ENCODE peak calls at places on chromosomes 3 and 15, in four cellular contexts. O, W, L and V are unnamed samples.

GRCh38 chr3:40299721-40300335 is 9.7 kb upstream of the EIF1B start:
- DNase-seq in W (no peak), O (no peak), L (no peak), V (no peak)

GRCh38 chr3:183253364-183253960 is 409 bp downstream of the B3GNT5 start:
- DNase-seq in O (no peak), W (no peak), L (no peak), V (peak)

GRCh38 chr15:100602822-100603393 is 519 bp downstream of the ASB7 start:
- DNase-seq in L (peak), W (no peak), O (peak), V (peak)

GRCh38 chr3:170585008-170585936 is 603 bp downstream of the SLC7A14 start:
- DNase-seq in O (no peak), W (no peak), L (no peak), V (peak)

GRCh38 chr3:125594581-125595011 is 701 bp downstream of the OSBPL11 start:
- DNase-seq in W (no peak), O (no peak), L (no peak), V (peak)

GRCh38 chr3:172461530-172462138 is 13.4 kb upstream of the GHSR start:
- DNase-seq in W (no peak), L (no peak), O (peak), V (peak)

GRCh38 chr15:27648359-27648758 is 450.8 kb downstream of the OCA2 start:
- DNase-seq in W (no peak), L (no peak), O (no peak), V (peak)

GRCh38 chr15:84887928-84888327 is 3.5 kb downstream of the SLC28A1 start:
- DNase-seq in W (no peak), L (no peak), O (no peak), V (no peak)

GRCh38 chr3:170862618-170863374 is 7.2 kb downstream of the RPL22L1 start:
- DNase-seq in O (no peak), L (no peak), W (no peak), V (no peak)

GRCh38 chr3:57682284-57682683 is 10.6 kb downstream of the DENND6A start:
- DNase-seq in O (no peak), W (no peak), L (no peak), V (no peak)

DNA sequence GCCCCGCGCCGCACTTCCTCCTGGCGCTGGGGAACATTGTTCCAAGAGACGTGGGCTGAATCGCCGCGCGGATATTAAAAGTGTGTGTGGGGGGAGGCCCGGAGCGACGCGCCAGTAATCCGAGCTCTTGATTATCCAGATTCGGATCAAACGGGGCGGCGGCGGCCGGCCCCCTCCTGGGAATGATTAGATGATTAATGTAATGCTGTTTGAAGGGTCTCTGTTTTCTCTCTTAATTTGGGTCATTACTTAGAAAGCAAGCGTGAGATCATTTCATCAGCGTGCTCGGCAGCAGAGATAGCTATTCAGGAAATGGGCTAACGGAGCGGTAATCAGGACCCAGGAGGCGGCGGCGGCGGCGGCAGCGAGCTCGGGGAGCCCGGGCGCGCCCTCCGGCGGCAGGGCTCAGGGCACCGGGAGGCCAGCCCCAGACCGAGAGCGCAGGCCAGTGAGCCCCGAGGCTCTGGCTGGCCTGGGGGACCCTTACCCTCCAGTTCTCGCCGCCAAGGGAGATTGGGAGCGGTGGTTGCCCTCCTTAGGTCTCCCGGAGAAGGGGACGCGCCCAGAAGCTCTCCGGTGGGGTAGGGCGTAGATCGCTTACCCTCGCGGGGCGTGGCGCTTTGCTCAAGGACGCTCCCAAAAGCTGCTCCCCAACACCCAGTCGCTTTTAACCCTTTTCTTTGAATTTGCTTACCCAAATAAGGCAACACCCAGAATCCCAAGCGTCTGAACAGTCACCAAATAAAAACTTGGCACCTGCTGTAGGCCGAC is 4.5 kb downstream of the FEZF2 start:
- DNase-seq in W (no peak), O (no peak), L (no peak), V (peak)
- TF ChIP-seq TCF12 in W (no peak), O (no peak), L (no peak), V (no peak)

GRCh38 chr15:70480196-70480856 is 283.0 kb downstream of the UACA start:
- DNase-seq in O (no peak), W (no peak), L (no peak), V (no peak)
- TF ChIP-seq SIN3A in O (no peak), W (no peak), L (no peak), V (no peak)

GRCh38 chr15:36468746-36469145 is 110.7 kb upstream of the CDIN1 start:
- DNase-seq in W (no peak), O (no peak), L (no peak), V (no peak)
- TF ChIP-seq TCF12 in W (no peak), O (no peak), L (no peak), V (no peak)

DNA sequence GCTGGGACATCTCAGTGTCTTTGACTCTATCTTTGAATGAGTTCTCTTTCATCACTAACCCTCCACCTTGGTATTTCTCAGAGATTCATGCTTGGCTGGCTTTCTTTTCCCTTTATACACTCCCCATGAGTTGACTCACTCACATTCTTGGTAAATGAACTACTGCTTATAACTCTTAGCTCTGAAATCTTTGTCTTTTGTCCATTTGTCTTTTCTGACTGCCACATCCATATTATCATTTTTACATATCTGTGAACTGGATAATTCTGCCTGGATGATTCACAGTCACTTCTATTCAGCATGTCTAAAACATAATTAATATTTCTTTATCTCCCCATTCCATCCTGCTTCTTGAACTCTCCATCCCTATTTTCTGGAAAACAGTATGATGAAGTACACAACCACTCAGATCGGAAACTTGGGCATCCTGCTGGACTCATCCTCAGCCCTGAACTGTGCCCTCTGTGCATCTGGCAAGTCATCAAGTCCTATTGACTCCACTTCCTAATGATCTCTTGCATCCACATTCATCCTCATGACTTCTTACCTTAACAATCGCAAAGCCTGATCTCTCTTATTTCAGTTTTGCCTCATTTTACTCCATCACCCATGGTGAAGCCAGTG is 66.9 kb downstream of the KCNAB1 start:
- DNase-seq in O (no peak), W (no peak), L (no peak), V (no peak)
- TF ChIP-seq SIN3A in O (no peak), W (no peak), L (no peak), V (no peak)

GRCh38 chr3:42503957-42504333 is 1.5 kb downstream of the VIPR1 start:
- DNase-seq in W (no peak), O (no peak), L (no peak), V (no peak)

GRCh38 chr3:42505203-42505848 is 2.9 kb downstream of the VIPR1 start:
- DNase-seq in L (no peak), W (no peak), O (no peak), V (no peak)

GRCh38 chr3:42505849-42506410 is 3.5 kb downstream of the VIPR1 start:
- DNase-seq in O (no peak), L (no peak), W (no peak), V (no peak)

GRCh38 chr3:42503251-42503924 is 945 bp downstream of the VIPR1 start:
- DNase-seq in L (no peak), W (no peak), O (no peak), V (no peak)

DNA sequence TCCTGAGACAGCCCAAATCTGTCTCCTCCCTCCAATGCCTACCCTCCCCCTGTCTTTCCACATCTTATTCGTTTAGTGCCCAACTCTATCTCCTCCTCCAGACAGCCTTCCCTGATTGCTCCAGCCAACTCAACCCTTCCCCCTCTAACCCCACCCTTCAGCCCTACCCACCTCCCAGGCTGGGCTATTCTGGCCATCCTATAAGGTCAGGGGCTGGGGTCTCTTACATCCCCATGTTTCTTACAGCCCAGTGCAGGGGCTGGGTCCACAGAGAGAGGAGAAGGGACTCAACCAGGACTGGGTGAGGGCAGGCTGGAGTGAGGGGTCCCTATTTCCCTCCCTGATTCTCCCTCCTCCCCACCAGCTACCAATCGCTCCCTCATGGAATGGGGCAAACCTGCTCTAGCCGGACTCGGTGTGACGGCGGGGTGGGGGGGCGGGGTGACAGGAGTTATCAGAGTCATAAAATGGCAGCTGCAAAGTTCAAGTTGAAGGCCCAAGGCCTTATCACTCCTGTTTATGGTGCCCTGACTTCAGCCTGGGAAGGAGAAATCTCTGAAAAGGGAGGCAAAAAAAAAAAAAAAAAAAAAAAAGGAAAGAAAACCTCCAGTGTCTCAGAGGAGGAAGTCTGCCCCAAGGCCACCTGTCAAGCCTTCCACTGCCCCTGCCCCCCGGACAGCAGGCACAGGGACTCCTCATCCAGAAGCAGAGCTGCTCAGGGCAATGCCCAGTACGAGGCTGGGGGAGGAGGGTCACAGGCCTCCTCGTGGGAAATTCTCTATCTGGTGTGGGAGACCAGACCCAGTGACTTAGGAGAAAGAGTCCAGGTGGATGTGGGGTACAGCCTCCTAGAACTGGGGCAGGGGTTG is 2.1 kb downstream of the VIPR1 start:
- DNase-seq in O (no peak), W (no peak), L (no peak), V (no peak)
- TF ChIP-seq TCF12 in O (no peak), W (no peak), L (no peak), V (no peak)

GRCh38 chr15:91568036-91568435 is 285.5 kb upstream of the SLCO3A1 start:
- DNase-seq in O (no peak), L (no peak), W (no peak), V (no peak)

GRCh38 chr15:91559066-91559465 is 294.4 kb upstream of the SLCO3A1 start:
- DNase-seq in L (no peak), W (no peak), O (peak), V (no peak)

GRCh38 chr15:91566116-91566515 is 287.4 kb upstream of the SLCO3A1 start:
- DNase-seq in O (no peak), W (no peak), L (no peak), V (no peak)

GRCh38 chr15:91561371-91562100 is 292.0 kb upstream of the SLCO3A1 start:
- DNase-seq in W (no peak), O (no peak), L (no peak), V (no peak)

DNA sequence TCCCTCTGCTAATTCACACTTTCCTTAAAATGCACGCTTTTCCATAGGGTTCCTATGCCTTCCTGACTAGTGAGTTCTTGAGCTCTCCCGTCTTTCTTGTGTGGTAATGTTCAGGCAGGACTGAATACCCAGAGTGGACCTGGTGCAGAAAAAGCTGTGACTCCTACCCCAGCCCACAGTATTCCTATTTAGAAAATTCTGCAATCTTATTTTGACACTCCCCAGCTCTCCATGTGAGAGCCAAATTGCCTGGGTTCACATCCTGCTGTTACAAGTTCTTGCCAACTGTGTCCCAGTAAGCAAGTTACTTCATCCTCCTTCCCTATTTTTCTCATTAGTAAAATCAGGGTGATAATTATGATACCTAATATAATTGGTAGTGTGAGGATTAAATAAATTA is 290.8 kb upstream of the SLCO3A1 start:
- DNase-seq in L (no peak), O (no peak), W (no peak), V (no peak)
- TF ChIP-seq SIN3A in L (no peak), O (no peak), W (no peak), V (no peak)

GRCh38 chr15:41692049-41692448 is 31.8 kb downstream of the MGA start:
- DNase-seq in L (no peak), O (no peak), W (no peak), V (no peak)

GRCh38 chr15:41690636-41691035 is 30.4 kb downstream of the MGA start:
- DNase-seq in L (no peak), W (no peak), O (peak), V (no peak)

GRCh38 chr15:41689834-41690233 is 29.6 kb downstream of the MGA start:
- DNase-seq in O (no peak), L (no peak), W (no peak), V (no peak)

GRCh38 chr15:41693757-41694156 is 33.6 kb downstream of the MGA start:
- DNase-seq in W (no peak), L (no peak), O (no peak), V (no peak)

GRCh38 chr15:41691471-41691870 is 31.3 kb downstream of the MGA start:
- DNase-seq in L (no peak), W (no peak), O (no peak), V (no peak)
- TF ChIP-seq TCF12 in L (no peak), W (no peak), O (no peak), V (no peak)

GRCh38 chr15:35038655-35039534 is 46.2 kb downstream of the NANOGP8 start:
- DNase-seq in L (no peak), W (no peak), O (no peak), V (no peak)
- TF ChIP-seq SIN3A in L (no peak), W (no peak), O (no peak), V (no peak)

GRCh38 chr3:9201895-9202294 is 47.6 kb downstream of the SRGAP3 start:
- DNase-seq in W (no peak), L (no peak), O (no peak), V (no peak)
- TF ChIP-seq TCF12 in W (no peak), L (no peak), O (no peak), V (no peak)

GRCh38 chr3:138690036-138690435 is 81.5 kb downstream of the FAIM start:
- DNase-seq in O (no peak), L (no peak), W (no peak), V (no peak)

GRCh38 chr3:138696661-138697370 is 88.2 kb downstream of the FAIM start:
- DNase-seq in W (no peak), L (no peak), O (no peak), V (no peak)

GRCh38 chr3:138692152-138692551 is 83.6 kb downstream of the FAIM start:
- DNase-seq in O (no peak), W (no peak), L (no peak), V (no peak)

GRCh38 chr3:138688871-138689299 is 80.3 kb downstream of the FAIM start:
- DNase-seq in O (peak), L (no peak), W (no peak), V (no peak)

GRCh38 chr3:138694287-138695007 is 85.9 kb downstream of the FAIM start:
- DNase-seq in W (no peak), L (no peak), O (no peak), V (no peak)
- TF ChIP-seq SIN3A in W (no peak), L (no peak), O (no peak), V (no peak)